ENCODE peak calls at places on chromosomes 4 and X, in six cellular contexts. P, Z, H, C, K and L are unnamed samples.

GRCh38 chr4:89298788-89299152 is 8.8 kb downstream of the GPRIN3 start:
- DNase-seq in P (no peak), Z (no peak), H (peak; percentile 48), C (peak; percentile 3), K (no peak), L (no peak)

GRCh38 chrX:153778684-153779101 is 2.1 kb upstream of the SRPK3 start:
- DNase-seq in P (no peak), Z (no peak), H (no peak), C (no peak), K (peak; percentile 19), L (no peak)

GRCh38 chr4:182671231-182671630 is 246.0 kb downstream of the DCTD start:
- DNase-seq in P (no peak), Z (no peak), H (no peak), C (no peak), K (no peak), L (no peak)

GRCh38 chrX:17814059-17814458 is 47.0 kb downstream of the RAI2 start:
- DNase-seq in P (no peak), Z (no peak), H (no peak), C (peak; percentile 14), K (no peak), L (no peak)

GRCh38 chr4:168264903-168265302 is 53.6 kb downstream of the DDX60 start:
- DNase-seq in P (no peak), Z (no peak), H (no peak), C (no peak), K (no peak), L (no peak)

GRCh38 chr4:8847331-8847730 is 24.3 kb downstream of the HMX1 start:
- DNase-seq in P (no peak), Z (no peak), H (no peak), C (no peak), K (no peak), L (no peak)

GRCh38 chr4:37157403-37158167 is 87.0 kb upstream of the NWD2 start:
- DNase-seq in P (no peak), Z (no peak), H (no peak), C (no peak), K (no peak), L (no peak)

GRCh38 chrX:18410038-18410437 is 15.4 kb upstream of the CDKL5 start:
- DNase-seq in P (no peak), Z (no peak), H (peak; percentile 58), C (peak; percentile 59), K (no peak), L (no peak)

GRCh38 chrX:139194571-139195280 is 335.8 kb upstream of the F9 start:
- DNase-seq in P (peak; percentile 12), Z (no peak), H (no peak), C (peak; percentile 19), K (no peak), L (no peak)

GRCh38 chr4:11073621-11074051 is 355.1 kb downstream of the HS3ST1 start:
- DNase-seq in P (peak; percentile 67), Z (no peak), H (peak; percentile 98), C (peak; percentile 100), K (peak; percentile 8), L (no peak)

GRCh38 chr4:153519677-153520076 is 53.5 kb downstream of the TMEM131L start:
- DNase-seq in P (no peak), Z (no peak), H (no peak), C (no peak), K (no peak), L (no peak)

GRCh38 chrX:39248330-39248729 is 447.1 kb downstream of the MID1IP1 start:
- DNase-seq in P (no peak), Z (no peak), H (no peak), C (no peak), K (no peak), L (no peak)

GRCh38 chrX:65926095-65927019 is 113.5 kb downstream of the VSIG4 start:
- DNase-seq in P (no peak), Z (peak; percentile 23), H (no peak), C (no peak), K (no peak), L (no peak)

GRCh38 chr4:183876268-183876934 is 28.7 kb upstream of the STOX2 start:
- DNase-seq in P (peak; percentile 97), Z (no peak), H (peak; percentile 93), C (peak; percentile 93), K (peak; percentile 61), L (no peak)

DNA sequence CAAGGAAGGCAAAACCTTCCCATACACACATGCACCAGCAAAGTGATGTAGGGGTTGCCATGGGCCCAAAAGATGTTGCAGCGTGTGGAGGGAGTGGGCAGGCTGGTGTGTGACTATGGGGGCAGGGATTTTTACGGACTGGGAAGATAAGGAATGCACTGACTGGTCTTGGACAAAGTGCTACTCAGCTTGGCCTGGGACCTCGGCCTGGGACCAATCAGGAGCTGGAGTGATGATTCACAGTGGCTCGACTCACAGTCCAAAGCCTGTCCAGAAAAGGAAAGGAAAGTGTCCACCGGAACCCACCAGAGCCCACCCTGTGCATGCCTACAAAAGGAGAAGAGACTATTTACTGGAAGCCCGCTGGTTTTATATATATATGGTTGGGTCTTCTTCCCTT is 567.0 kb upstream of the GNPDA2 start:
- DNase-seq in P (no peak), Z (no peak), H (no peak), C (no peak), K (no peak), L (no peak)
- TF ChIP-seq CTCF in P (no peak), Z (no peak), H (no peak), C (no peak), K (no peak), L (no peak)

GRCh38 chrX:15465896-15466651 is 27.1 kb downstream of the PIR start:
- DNase-seq in P (no peak), Z (no peak), H (peak; percentile 44), C (peak; percentile 50), K (no peak), L (no peak)
- TF ChIP-seq CTCF in P (no peak), Z (no peak), H (peak; percentile 6), C (no peak), K (peak; percentile 38), L (peak; percentile 19)

DNA sequence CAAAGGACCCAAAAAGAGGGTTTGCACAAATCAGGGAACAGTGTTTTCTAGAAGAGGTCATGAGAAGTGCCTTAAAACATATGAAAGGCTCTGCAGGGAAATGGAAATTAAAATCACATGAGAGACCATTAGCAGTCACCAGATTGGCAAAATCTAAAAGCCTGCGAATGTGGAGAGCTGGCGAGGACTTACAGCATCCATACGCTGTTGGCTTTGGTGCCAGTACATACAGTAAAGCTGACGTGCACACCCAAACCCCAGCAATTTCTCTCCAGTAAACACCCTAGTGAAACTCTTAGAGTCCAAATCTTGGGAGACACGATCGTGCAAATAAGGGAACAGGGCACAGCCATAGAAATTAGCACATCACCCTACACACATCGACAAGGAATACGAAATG is 25.4 kb upstream of the PPP2R2C start:
- DNase-seq in P (no peak), Z (no peak), H (no peak), C (no peak), K (no peak), L (no peak)
- TF ChIP-seq CTCF in P (no peak), Z (no peak), H (no peak), C (no peak), K (no peak), L (no peak)

GRCh38 chr4:98928131-98928504 is 815 bp downstream of the EIF4E start:
- DNase-seq in P (peak; percentile 60), Z (peak; percentile 60), H (peak; percentile 83), C (peak; percentile 67), K (peak; percentile 46), L (no peak)

GRCh38 chr4:98929341-98930267 is 671 bp upstream of the EIF4E start:
- DNase-seq in P (peak; percentile 58), Z (peak; percentile 33), H (peak; percentile 86), C (peak; percentile 91), K (peak; percentile 94), L (peak; percentile 91)

GRCh38 chr4:98930311-98930865 is 1.5 kb upstream of the EIF4E start:
- DNase-seq in P (no peak), Z (no peak), H (no peak), C (no peak), K (no peak), L (no peak)

GRCh38 chr4:98932539-98932938 is 3.6 kb upstream of the EIF4E start:
- DNase-seq in P (no peak), Z (no peak), H (no peak), C (peak; percentile 34), K (no peak), L (peak; percentile 38)

DNA sequence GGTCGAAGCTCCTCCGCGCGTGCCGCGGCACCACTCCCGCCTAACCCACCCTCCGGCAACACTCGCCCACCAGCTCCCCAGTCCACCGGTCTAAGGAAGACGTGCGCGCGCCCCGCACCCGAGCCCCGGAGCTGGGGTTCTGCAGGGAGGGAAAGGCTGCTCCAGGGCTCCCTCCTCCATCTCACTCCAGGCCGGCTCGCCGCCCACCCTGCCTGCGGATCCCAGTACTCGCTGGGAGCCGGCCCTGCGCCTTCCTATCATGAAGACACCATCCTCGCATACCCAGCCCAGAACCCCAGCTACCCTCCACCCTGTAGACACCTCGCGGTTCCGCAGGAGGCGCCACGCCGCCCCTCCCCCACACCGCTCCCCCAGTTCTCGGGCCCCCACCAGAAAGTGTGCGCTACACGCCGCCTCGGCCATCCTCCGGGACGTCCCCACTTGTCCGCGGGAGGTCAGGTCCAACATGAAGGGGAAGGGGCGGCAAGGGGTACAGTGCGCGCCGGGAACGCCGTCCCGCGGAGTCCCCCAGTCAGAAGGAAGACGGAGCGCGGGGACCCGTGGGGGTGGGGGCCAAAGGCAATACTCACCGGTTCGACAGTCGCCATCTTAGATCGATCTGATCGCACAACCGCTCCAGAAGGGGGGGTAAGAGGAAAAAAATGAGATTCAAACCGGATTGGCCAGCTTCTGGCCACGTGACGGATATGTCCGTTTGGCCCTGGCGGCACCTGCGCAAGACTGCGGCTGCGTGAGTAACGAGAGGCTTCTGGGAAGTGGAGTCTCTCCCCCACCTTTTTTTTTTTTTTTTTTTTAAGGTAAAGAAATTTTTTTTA is at the start of gene EIF4E:
- DNase-seq in P (peak; percentile 94), Z (peak; percentile 97), H (peak; percentile 99), C (peak; percentile 99), K (peak; percentile 96), L (peak; percentile 94)
- TF ChIP-seq CTCF in P (peak; percentile 36), Z (peak; percentile 32), H (no peak), C (peak; percentile 25), K (peak; percentile 46), L (no peak)